ENCODE peak calls at places on chromosomes 12 and 14, in eight cellular contexts. P, K, U, F, E, B, J and A are unnamed samples.

GRCh38 chr12:48997719-48998496 is 1.3 kb downstream of the DDN start:
- DNase-seq in P (no peak), K (peak), U (peak), F (no peak), E (no peak), B (no peak), J (peak), A (peak)

GRCh38 chr12:63978519-63978918 is 134.0 kb downstream of the SRGAP1 start:
- DNase-seq in P (no peak), K (no peak), U (no peak), F (peak), E (no peak), B (no peak), J (no peak), A (no peak)

GRCh38 chr12:52198454-52199215 is 6.8 kb upstream of the KRT80 start:
- DNase-seq in P (no peak), K (no peak), U (no peak), F (no peak), E (no peak), B (peak), J (no peak), A (no peak)

GRCh38 chr12:29702222-29702621 is 81.5 kb downstream of the TMTC1 start:
- DNase-seq in P (no peak), K (no peak), U (no peak), F (no peak), E (no peak), B (no peak), J (no peak), A (no peak)

GRCh38 chr14:32426596-32427408 is 97.7 kb downstream of the AKAP6 start:
- DNase-seq in P (no peak), K (no peak), U (no peak), F (no peak), E (no peak), B (no peak), J (no peak), A (no peak)

GRCh38 chr14:98916036-98916435 is 356.0 kb downstream of the BCL11B start:
- DNase-seq in P (no peak), K (no peak), U (no peak), F (no peak), E (no peak), B (no peak), J (no peak), A (no peak)

GRCh38 chr12:130805635-130806034 is 33.4 kb downstream of the STX2 start:
- DNase-seq in P (no peak), K (no peak), U (no peak), F (no peak), E (no peak), B (no peak), J (no peak), A (no peak)

GRCh38 chr14:22549981-22550670 is 38.9 kb downstream of the DAD1 start:
- DNase-seq in P (no peak), K (no peak), U (peak), F (no peak), E (peak), B (no peak), J (no peak), A (no peak)

GRCh38 chr12:57732726-57733593 is 5.6 kb downstream of the AGAP2 start:
- DNase-seq in P (no peak), K (no peak), U (no peak), F (no peak), E (no peak), B (no peak), J (no peak), A (no peak)

GRCh38 chr14:61486930-61487495 is 165.6 kb downstream of the PRKCH start:
- DNase-seq in P (no peak), K (no peak), U (no peak), F (no peak), E (no peak), B (no peak), J (no peak), A (no peak)

GRCh38 chr14:95437715-95438114 is 78.7 kb downstream of the SYNE3 start:
- DNase-seq in P (no peak), K (no peak), U (no peak), F (no peak), E (no peak), B (no peak), J (no peak), A (no peak)

GRCh38 chr12:7638064-7638763 is 27.5 kb downstream of the APOBEC1 start:
- DNase-seq in P (no peak), K (no peak), U (no peak), F (no peak), E (no peak), B (no peak), J (no peak), A (no peak)

GRCh38 chr14:69135133-69135532 is 17.8 kb downstream of the DCAF5 start:
- DNase-seq in P (no peak), K (no peak), U (no peak), F (no peak), E (no peak), B (no peak), J (no peak), A (peak)

GRCh38 chr14:57578427-57579220 is 85.0 kb upstream of the CCDC198 start:
- DNase-seq in P (no peak), K (no peak), U (no peak), F (no peak), E (no peak), B (no peak), J (no peak), A (no peak)

GRCh38 chr12:87157791-87158190 is 871.4 kb downstream of the C12orf50 start:
- DNase-seq in P (no peak), K (no peak), U (no peak), F (peak), E (no peak), B (no peak), J (no peak), A (no peak)

GRCh38 chr14:65286443-65286842 is 126.1 kb upstream of the FUT8 start:
- DNase-seq in P (no peak), K (peak), U (no peak), F (peak), E (no peak), B (no peak), J (no peak), A (no peak)

GRCh38 chr12:47841506-47841905 is 21.8 kb upstream of the HDAC7 start:
- DNase-seq in P (no peak), K (no peak), U (no peak), F (peak), E (no peak), B (no peak), J (no peak), A (no peak)

GRCh38 chr12:27524839-27525238 is 833 bp downstream of the PPFIBP1 start:
- DNase-seq in P (no peak), K (no peak), U (no peak), F (peak), E (no peak), B (no peak), J (no peak), A (no peak)

GRCh38 chr14:64232944-64233343 is 61.2 kb downstream of the ESR2 start:
- DNase-seq in P (no peak), K (no peak), U (no peak), F (no peak), E (no peak), B (no peak), J (no peak), A (no peak)

GRCh38 chr12:27427824-27428223 is 18.7 kb upstream of the SMCO2 start:
- DNase-seq in P (no peak), K (no peak), U (no peak), F (no peak), E (no peak), B (no peak), J (no peak), A (no peak)

GRCh38 chr14:22814945-22815713 is at the start of gene SLC7A7:
- DNase-seq in P (no peak), K (no peak), U (no peak), F (peak), E (no peak), B (no peak), J (no peak), A (no peak)

GRCh38 chr14:74459289-74459946 is 33.4 kb upstream of the SYNDIG1L start:
- DNase-seq in P (peak), K (peak), U (no peak), F (peak), E (no peak), B (no peak), J (peak), A (peak)

GRCh38 chr12:91139981-91140659 is 28.8 kb upstream of the LUM start:
- DNase-seq in P (no peak), K (no peak), U (no peak), F (peak), E (no peak), B (no peak), J (no peak), A (no peak)

GRCh38 chr14:67881225-67881624 is 61.6 kb downstream of the RAD51B start:
- DNase-seq in P (no peak), K (no peak), U (no peak), F (no peak), E (no peak), B (no peak), J (no peak), A (no peak)

GRCh38 chr14:50800032-50800431 is 30.9 kb downstream of the NIN start:
- DNase-seq in P (no peak), K (no peak), U (no peak), F (peak), E (no peak), B (no peak), J (no peak), A (no peak)

GRCh38 chr14:101449114-101449513 is 112.2 kb upstream of the DIO3 start:
- DNase-seq in P (no peak), K (no peak), U (no peak), F (no peak), E (no peak), B (no peak), J (no peak), A (no peak)

GRCh38 chr12:106214576-106214975 is 33.2 kb downstream of the CKAP4 start:
- DNase-seq in P (no peak), K (no peak), U (no peak), F (no peak), E (no peak), B (no peak), J (no peak), A (no peak)

GRCh38 chr12:120413901-120414695 is 23.8 kb upstream of the COX6A1 start:
- DNase-seq in P (no peak), K (no peak), U (no peak), F (no peak), E (no peak), B (no peak), J (no peak), A (no peak)

GRCh38 chr12:106331594-106331993 is 26.0 kb upstream of the POLR3B start:
- DNase-seq in P (no peak), K (no peak), U (no peak), F (no peak), E (no peak), B (no peak), J (no peak), A (no peak)

GRCh38 chr12:123395236-123395635 is 11.3 kb downstream of the KMT5A start:
- DNase-seq in P (no peak), K (no peak), U (no peak), F (no peak), E (no peak), B (no peak), J (no peak), A (no peak)

GRCh38 chr12:111010061-111010460 is 89.7 kb upstream of the MYL2 start:
- DNase-seq in P (no peak), K (no peak), U (no peak), F (no peak), E (no peak), B (no peak), J (no peak), A (no peak)

GRCh38 chr12:107362960-107363359 is 269.6 kb upstream of the CRY1 start:
- DNase-seq in P (no peak), K (no peak), U (no peak), F (no peak), E (no peak), B (no peak), J (no peak), A (no peak)

GRCh38 chr14:90419200-90419599 is 22.4 kb downstream of the CALM1 start:
- DNase-seq in P (no peak), K (peak), U (no peak), F (peak), E (no peak), B (no peak), J (no peak), A (no peak)

GRCh38 chr12:124583854-124584253 is 16.4 kb upstream of the NCOR2 start:
- DNase-seq in P (peak), K (no peak), U (no peak), F (no peak), E (no peak), B (no peak), J (no peak), A (no peak)

GRCh38 chr12:30694971-30695326 is 720 bp downstream of the IPO8 start:
- DNase-seq in P (peak), K (peak), U (no peak), F (peak), E (no peak), B (no peak), J (peak), A (peak)

GRCh38 chr12:116045158-116045557 is 232.3 kb downstream of the MED13L start:
- DNase-seq in P (no peak), K (no peak), U (no peak), F (no peak), E (no peak), B (no peak), J (no peak), A (no peak)

GRCh38 chr14:60654303-60654925 is 5.1 kb upstream of the SIX1 start:
- DNase-seq in P (no peak), K (no peak), U (no peak), F (no peak), E (no peak), B (no peak), J (no peak), A (no peak)

GRCh38 chr12:53751336-53752191 is at the start of gene CISTR:
- DNase-seq in P (no peak), K (no peak), U (peak), F (no peak), E (no peak), B (no peak), J (no peak), A (no peak)

GRCh38 chr14:57549165-57549564 is 55.5 kb upstream of the CCDC198 start:
- DNase-seq in P (no peak), K (no peak), U (no peak), F (no peak), E (no peak), B (no peak), J (no peak), A (no peak)

GRCh38 chr14:77314043-77314442 is 6.6 kb downstream of the POMT2 start:
- DNase-seq in P (no peak), K (no peak), U (no peak), F (peak), E (no peak), B (no peak), J (no peak), A (no peak)